ENCODE peak calls at places on chromosomes 4 and X, in six cellular contexts. B is spleen, K is sigmoid colon, N is A549, T is prostate gland, R is heart left ventricle. U is an unnamed sample.

GRCh38 chr4:88600129-88600849 is 8.0 kb downstream of the HERC3 start:
- DNase-seq in T (no peak), R (no peak), N (no peak), K (no peak), B (no peak), U (no peak)

GRCh38 chrX:38916801-38917200 is 115.5 kb downstream of the MID1IP1 start:
- DNase-seq in B (no peak), N (no peak), K (no peak), T (no peak), R (peak), U (no peak)

GRCh38 chr4:95506264-95506663 is 42.5 kb downstream of the UNC5C start:
- DNase-seq in N (no peak), R (no peak), K (no peak), T (no peak), B (no peak), U (no peak)

GRCh38 chr4:76751612-76752343 is 146.2 kb downstream of the SOWAHB start:
- DNase-seq in N (no peak), B (no peak), T (no peak), K (no peak), R (no peak), U (no peak)

GRCh38 chr4:64394469-64394868 is 14.8 kb downstream of the TECRL start:
- DNase-seq in T (no peak), B (no peak), K (no peak), R (no peak), N (no peak), U (no peak)

GRCh38 chrX:74242050-74242449 is 61.9 kb upstream of the ZCCHC13 start:
- DNase-seq in B (no peak), K (no peak), T (no peak), R (no peak), N (no peak), U (no peak)

GRCh38 chr4:83386931-83387897 is 52.6 kb upstream of the HPSE start:
- DNase-seq in N (no peak), B (no peak), K (no peak), R (no peak), T (no peak), U (no peak)

GRCh38 chr4:48017108-48017527 is 546 bp downstream of the NIPAL1 start:
- DNase-seq in N (peak), B (peak), K (peak), R (peak), T (peak), U (peak)

GRCh38 chr4:176988226-176988625 is 195.5 kb upstream of the VEGFC start:
- DNase-seq in B (no peak), T (no peak), R (no peak), N (peak), K (no peak), U (no peak)

GRCh38 chr4:173528378-173529321 is 1.4 kb downstream of the HAND2 start:
- DNase-seq in K (peak), T (no peak), B (no peak), R (no peak), N (no peak), U (no peak)

GRCh38 chr4:85807247-85807915 is 332.4 kb downstream of the ARHGAP24 start:
- DNase-seq in N (no peak), B (no peak), R (peak), T (no peak), K (no peak), U (no peak)

GRCh38 chr4:109022941-109023340 is 260.1 kb upstream of the ETNPPL start:
- DNase-seq in N (no peak), K (no peak), B (no peak), R (no peak), T (no peak), U (no peak)

GRCh38 chr4:31104596-31104995 is 384.4 kb downstream of the PCDH7 start:
- DNase-seq in N (no peak), T (no peak), R (no peak), B (no peak), K (no peak), U (peak)

GRCh38 chr4:46878641-46879040 is 30.4 kb downstream of the COX7B2 start:
- DNase-seq in T (no peak), N (no peak), R (no peak), B (no peak), K (no peak), U (no peak)

GRCh38 chrX:110317079-110317819 is 636 bp downstream of the AMMECR1 start:
- DNase-seq in K (peak), B (peak), N (peak), T (peak), R (peak), U (peak)

GRCh38 chrX:115560211-115560977 is 580 bp upstream of the PLS3 start:
- DNase-seq in N (peak), T (no peak), B (no peak), R (no peak), K (no peak), U (no peak)

GRCh38 chr4:133152330-133152791 is 3.3 kb downstream of the PCDH10 start:
- DNase-seq in T (no peak), N (no peak), R (peak), K (no peak), B (no peak), U (no peak)

GRCh38 chr4:170234800-170235199 is 145.0 kb upstream of the AADAT start:
- DNase-seq in T (no peak), B (no peak), R (no peak), N (no peak), K (no peak), U (no peak)
- TF ChIP-seq POLR2A in T (no peak), B (no peak), R (no peak), N (no peak), K (no peak), U (no peak)

DNA sequence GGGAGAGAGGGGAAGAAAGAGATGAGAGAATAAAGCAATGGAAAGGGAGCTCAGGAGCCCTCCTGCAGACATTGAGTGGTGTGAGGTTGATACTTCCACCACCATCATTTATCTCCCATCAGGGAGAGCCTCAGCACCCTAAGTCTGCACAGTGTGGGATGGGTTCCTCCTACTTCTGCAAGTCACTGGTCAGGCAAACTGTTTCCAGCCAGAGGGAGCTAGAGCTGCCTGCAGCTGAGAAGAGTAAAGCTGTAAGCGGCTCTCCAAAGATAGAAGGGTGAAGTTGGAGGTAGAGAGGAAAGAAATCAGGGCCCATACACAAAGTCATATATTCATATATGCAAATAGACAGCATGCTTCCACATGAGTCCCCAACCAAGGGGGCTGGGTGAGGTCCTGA is 21.8 kb upstream of the ZNF81 start:
- DNase-seq in N (no peak), T (no peak), R (no peak), K (no peak), B (no peak), U (no peak)
- TF ChIP-seq POLR2A in N (no peak), T (no peak), R (no peak), K (no peak), B (no peak), U (no peak)

GRCh38 chr4:53044651-53044960 is 182.5 kb downstream of the RASL11B start:
- DNase-seq in N (no peak), T (no peak), R (no peak), K (no peak), B (no peak), U (no peak)

GRCh38 chr4:53043096-53043495 is 181.0 kb downstream of the RASL11B start:
- DNase-seq in T (no peak), N (no peak), R (no peak), K (no peak), B (no peak), U (no peak)

GRCh38 chr4:53039741-53040458 is 177.8 kb downstream of the RASL11B start:
- DNase-seq in N (no peak), B (no peak), R (no peak), K (no peak), T (no peak), U (no peak)

GRCh38 chr4:53043900-53044650 is 182.0 kb downstream of the RASL11B start:
- DNase-seq in R (no peak), K (no peak), N (no peak), T (no peak), B (no peak), U (no peak)

GRCh38 chr4:53040459-53040815 is 178.3 kb downstream of the RASL11B start:
- DNase-seq in N (no peak), B (no peak), R (no peak), K (no peak), T (no peak), U (no peak)
- TF ChIP-seq POLR2A in N (no peak), B (no peak), R (no peak), K (no peak), T (no peak), U (no peak)

DNA sequence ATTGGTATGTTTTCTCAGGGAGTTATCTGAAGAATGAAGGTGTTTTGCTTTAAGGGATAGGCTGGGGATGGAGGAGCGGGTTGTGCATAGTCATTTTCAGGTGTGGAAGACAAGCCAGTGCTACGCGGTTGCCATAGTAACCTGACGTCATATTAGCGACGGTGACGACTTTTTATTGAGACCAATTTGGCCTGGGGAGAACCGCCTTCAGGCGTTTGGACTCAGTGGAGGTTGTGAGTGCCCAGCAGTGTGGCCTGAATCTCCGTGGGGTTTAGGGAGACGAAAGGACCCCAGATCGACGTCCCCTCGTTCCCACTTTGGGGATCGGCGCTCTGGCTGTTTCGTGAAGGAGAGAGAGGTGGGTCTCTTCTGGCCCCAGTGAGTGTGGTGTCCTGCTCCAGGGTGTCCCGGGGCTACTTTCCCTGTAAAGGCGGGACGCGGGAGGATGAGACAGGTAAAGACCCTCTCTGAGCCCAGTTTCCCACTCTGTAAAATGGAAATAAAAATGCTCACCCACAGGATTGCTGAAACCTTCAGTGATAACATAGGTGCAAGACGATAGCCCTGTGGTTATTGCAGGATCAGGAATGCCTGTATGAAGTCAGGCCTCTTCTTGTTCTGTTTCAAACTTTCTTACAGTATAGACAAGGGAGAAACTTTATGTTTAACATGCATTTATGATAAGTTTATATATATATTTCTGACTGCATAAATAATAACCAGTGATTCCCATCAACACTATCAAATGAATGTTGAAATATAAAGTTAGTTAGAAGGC is 48.6 kb downstream of the GPRASP3 start:
- DNase-seq in T (peak), K (peak), R (peak), B (peak), N (peak), U (peak)
- TF ChIP-seq POLR2A in T (no peak), K (no peak), R (no peak), B (no peak), N (peak), U (no peak)

U was measured in stomach.